ENCODE peak calls at places on chromosomes 4 and X, in eight cellular contexts. Z is iris pigment epithelial cell; U is M059J; Y is activated naive CD8-positive, alpha-beta T cell treated with anti-CD3 and anti-CD28 coated beads, Interleukin-2, amount 50 U/mL, for 24 hours; Q is WTC11; H is progenitor cell of endocrine pancreas; G is caudate nucleus; V is NAMALWA. X is an unnamed sample.
A peak's percentile ranks its signal among the peaks of the same experiment; 100 is the strongest.

GRCh38 chrX:68433155-68433980 is at the start of gene OPHN1:
- DNase-seq in Z (peak; percentile 76), U (peak; percentile 93), Y (no peak), Q (peak; percentile 77), H (peak; percentile 33), G (peak; percentile 57), V (no peak), X (peak; percentile 35)

GRCh38 chr4:87497141-87497540 is 32.0 kb downstream of the SPARCL1 start:
- DNase-seq in Z (no peak), U (no peak), Y (peak; percentile 29), Q (peak; percentile 58), H (no peak), G (no peak), V (peak; percentile 29), X (no peak)

GRCh38 chr4:118400362-118400761 is 47.6 kb upstream of the PRSS12 start:
- DNase-seq in Z (peak; percentile 78), U (no peak), Y (no peak), Q (no peak), H (no peak), G (no peak), V (no peak), X (no peak)

GRCh38 chrX:105017641-105018040 is 202.9 kb downstream of the TEX13A start:
- DNase-seq in Z (no peak), U (no peak), Y (no peak), Q (no peak), H (no peak), G (no peak), V (no peak), X (no peak)

GRCh38 chrX:40646489-40647306 is 663 bp downstream of the CXorf38 start:
- DNase-seq in Z (peak; percentile 40), U (peak; percentile 62), Y (peak; percentile 22), Q (peak; percentile 16), H (no peak), G (peak; percentile 13), V (peak; percentile 46), X (no peak)

GRCh38 chr4:87916636-87917035 is 58.9 kb upstream of the SPP1 start:
- DNase-seq in Z (peak; percentile 39), U (peak; percentile 7), Y (no peak), Q (no peak), H (no peak), G (no peak), V (no peak), X (no peak)

GRCh38 chr4:175758595-175758994 is 53.5 kb downstream of the GPM6A start:
- DNase-seq in Z (no peak), U (no peak), Y (no peak), Q (no peak), H (no peak), G (no peak), V (no peak), X (no peak)

GRCh38 chr4:8353158-8353495 is 83.6 kb downstream of the HTRA3 start:
- DNase-seq in Z (no peak), U (no peak), Y (no peak), Q (no peak), H (no peak), G (no peak), V (no peak), X (no peak)

GRCh38 chr4:57113870-57114269 is 3.7 kb upstream of the IGFBP7 start:
- DNase-seq in Z (no peak), U (no peak), Y (no peak), Q (no peak), H (no peak), G (no peak), V (no peak), X (no peak)

GRCh38 chr4:120454788-120455187 is 388.1 kb upstream of the MAD2L1 start:
- DNase-seq in Z (no peak), U (no peak), Y (no peak), Q (no peak), H (no peak), G (no peak), V (no peak), X (no peak)

GRCh38 chr4:37605843-37606565 is 80.2 kb downstream of the RELL1 start:
- DNase-seq in Z (no peak), U (no peak), Y (no peak), Q (no peak), H (no peak), G (no peak), V (no peak), X (no peak)

GRCh38 chr4:84547211-84547610 is 35.7 kb upstream of the CDS1 start:
- DNase-seq in Z (peak; percentile 18), U (no peak), Y (no peak), Q (no peak), H (no peak), G (no peak), V (no peak), X (no peak)

GRCh38 chr4:71441186-71442169 is 102.7 kb downstream of the SLC4A4 start:
- DNase-seq in Z (peak; percentile 43), U (peak; percentile 65), Y (no peak), Q (no peak), H (no peak), G (no peak), V (no peak), X (no peak)

GRCh38 chr4:79259242-79259641 is 66.6 kb downstream of the NAA11 start:
- DNase-seq in Z (no peak), U (no peak), Y (no peak), Q (no peak), H (no peak), G (no peak), V (no peak), X (no peak)

GRCh38 chrX:12237131-12237530 is 98.9 kb downstream of the FRMPD4 start:
- DNase-seq in Z (no peak), U (no peak), Y (no peak), Q (no peak), H (no peak), G (no peak), V (no peak), X (no peak)

GRCh38 chr4:71473541-71474240 is 134.9 kb downstream of the SLC4A4 start:
- DNase-seq in Z (no peak), U (no peak), Y (no peak), Q (no peak), H (no peak), G (no peak), V (no peak), X (no peak)

GRCh38 chr4:176593943-176594342 is 198.8 kb downstream of the VEGFC start:
- DNase-seq in Z (no peak), U (no peak), Y (no peak), Q (no peak), H (no peak), G (no peak), V (peak; percentile 8), X (no peak)

GRCh38 chr4:41361831-41362646 is 105.3 kb downstream of the UCHL1 start:
- DNase-seq in Z (peak; percentile 30), U (peak; percentile 64), Y (no peak), Q (no peak), H (no peak), G (peak; percentile 80), V (no peak), X (no peak)

X was measured in iPS DF 6.9.